ENCODE peak calls at places on chromosomes 5 and 9, in four cellular contexts. One of them, this sample, is unnamed.

GRCh38 chr9:93300175-93300572 is 116.2 kb downstream of the WNK2 start:
- DNase-seq in H9: no peak
- DNase-seq in putamen: no peak
- DNase-seq in HFFc6: no peak
- DNase-seq in this sample: no peak

GRCh38 chr9:137113385-137114159 is 961 bp downstream of the DPP7 start:
- DNase-seq in putamen: no peak
- DNase-seq in HFFc6: no peak
- DNase-seq in H9: no peak
- DNase-seq in this sample: peak; percentile 66

GRCh38 chr5:113683211-113683610 is 169.7 kb downstream of the YTHDC2 start:
- DNase-seq in putamen: no peak
- DNase-seq in H9: no peak
- DNase-seq in HFFc6: no peak
- DNase-seq in this sample: no peak

GRCh38 chr5:10876345-10876744 is 115.3 kb upstream of the DAP start:
- DNase-seq in H9: no peak
- DNase-seq in HFFc6: no peak
- DNase-seq in putamen: no peak
- DNase-seq in this sample: no peak

GRCh38 chr9:75889977-75890540 is 414 bp upstream of the PCSK5 start:
- DNase-seq in HFFc6: peak; percentile 41
- DNase-seq in H9: no peak
- DNase-seq in putamen: peak; percentile 50
- DNase-seq in this sample: no peak

GRCh38 chr5:163473613-163474243 is 13.3 kb downstream of the HMMR start:
- DNase-seq in H9: no peak
- DNase-seq in putamen: no peak
- DNase-seq in HFFc6: no peak
- DNase-seq in this sample: no peak

GRCh38 chr5:164362835-164363234 is 857.4 kb downstream of the MAT2B start:
- DNase-seq in HFFc6: no peak
- DNase-seq in putamen: no peak
- DNase-seq in H9: no peak
- DNase-seq in this sample: no peak

GRCh38 chr5:120388016-120388781 is 75.9 kb upstream of the PRR16 start:
- DNase-seq in H9: no peak
- DNase-seq in putamen: no peak
- DNase-seq in HFFc6: peak; percentile 94
- DNase-seq in this sample: no peak

GRCh38 chr5:67037171-67037570 is 159.4 kb downstream of the CD180 start:
- DNase-seq in H9: no peak
- DNase-seq in HFFc6: no peak
- DNase-seq in putamen: no peak
- DNase-seq in this sample: no peak

GRCh38 chr5:35859101-35859661 is 2.5 kb downstream of the IL7R start:
- DNase-seq in putamen: peak; percentile 16
- DNase-seq in HFFc6: peak; percentile 36
- DNase-seq in H9: no peak
- DNase-seq in this sample: no peak

GRCh38 chr9:34744295-34745221 is 34.6 kb upstream of the CCL21 start:
- DNase-seq in H9: no peak
- DNase-seq in putamen: no peak
- DNase-seq in HFFc6: peak; percentile 26
- DNase-seq in this sample: no peak

GRCh38 chr9:2023532-2023931 is 8.4 kb downstream of the SMARCA2 start:
- DNase-seq in H9: no peak
- DNase-seq in HFFc6: no peak
- DNase-seq in putamen: no peak
- DNase-seq in this sample: no peak

GRCh38 chr9:26723486-26723885 is 169.1 kb downstream of the CAAP1 start:
- DNase-seq in putamen: peak; percentile 3
- DNase-seq in H9: peak; percentile 95
- DNase-seq in HFFc6: peak; percentile 12
- DNase-seq in this sample: peak; percentile 89

GRCh38 chr5:10579537-10580521 is 16.0 kb downstream of the ANKRD33B start:
- DNase-seq in putamen: no peak
- DNase-seq in H9: no peak
- DNase-seq in HFFc6: no peak
- DNase-seq in this sample: no peak

GRCh38 chr5:6632324-6632930 is 417 bp downstream of the NSUN2 start:
- DNase-seq in putamen: peak; percentile 3
- DNase-seq in H9: no peak
- DNase-seq in HFFc6: peak; percentile 17
- DNase-seq in this sample: no peak

GRCh38 chr5:158135682-158136176 is 276.8 kb upstream of the CLINT1 start:
- DNase-seq in putamen: no peak
- DNase-seq in H9: peak; percentile 82
- DNase-seq in HFFc6: no peak
- DNase-seq in this sample: peak; percentile 60

GRCh38 chr5:67699560-67699959 is 503.0 kb upstream of the CD180 start:
- DNase-seq in putamen: no peak
- DNase-seq in HFFc6: no peak
- DNase-seq in H9: no peak
- DNase-seq in this sample: no peak

GRCh38 chr9:105244996-105245719 is 707 bp downstream of the SLC44A1 start:
- DNase-seq in H9: peak; percentile 90
- DNase-seq in putamen: no peak
- DNase-seq in HFFc6: peak; percentile 18
- DNase-seq in this sample: peak; percentile 70

GRCh38 chr9:113446323-113446740 is 17.2 kb upstream of the RGS3 start:
- DNase-seq in HFFc6: peak; percentile 44
- DNase-seq in H9: no peak
- DNase-seq in putamen: peak; percentile 48
- DNase-seq in this sample: no peak

GRCh38 chr9:128001411-128002298 is 20.9 kb upstream of the EEIG1 start:
- DNase-seq in putamen: no peak
- DNase-seq in HFFc6: peak; percentile 92
- DNase-seq in H9: peak; percentile 76
- DNase-seq in this sample: no peak

GRCh38 chr5:112511920-112512319 is 92.8 kb upstream of the EPB41L4A start:
- DNase-seq in H9: no peak
- DNase-seq in HFFc6: no peak
- DNase-seq in putamen: no peak
- DNase-seq in this sample: no peak

GRCh38 chr9:137319976-137320551 is 18.0 kb upstream of the NRARP start:
- DNase-seq in H9: peak; percentile 26
- DNase-seq in HFFc6: no peak
- DNase-seq in putamen: no peak
- DNase-seq in this sample: no peak

GRCh38 chr9:35116898-35117551 is 1.4 kb upstream of the ATOSB start:
- DNase-seq in H9: peak; percentile 93
- DNase-seq in HFFc6: peak; percentile 92
- DNase-seq in putamen: peak; percentile 93
- DNase-seq in this sample: peak; percentile 83

GRCh38 chr5:154196955-154197652 is 6.6 kb downstream of the GALNT10 start:
- DNase-seq in HFFc6: peak; percentile 38
- DNase-seq in putamen: peak; percentile 36
- DNase-seq in H9: no peak
- DNase-seq in this sample: no peak

GRCh38 chr9:4497855-4498254 is 7.6 kb downstream of the SLC1A1 start:
- DNase-seq in HFFc6: peak; percentile 63
- DNase-seq in putamen: no peak
- DNase-seq in H9: no peak
- DNase-seq in this sample: no peak

GRCh38 chr5:179887095-179887494 is 20.6 kb downstream of the TBC1D9B start:
- DNase-seq in H9: no peak
- DNase-seq in HFFc6: no peak
- DNase-seq in putamen: no peak
- DNase-seq in this sample: no peak

GRCh38 chr5:68433921-68434879 is 218.6 kb downstream of the PIK3R1 start:
- DNase-seq in HFFc6: peak; percentile 98
- DNase-seq in H9: peak; percentile 37
- DNase-seq in putamen: peak; percentile 60
- DNase-seq in this sample: no peak

GRCh38 chr5:132856011-132856410 is 10.3 kb downstream of the GDF9 start:
- DNase-seq in putamen: no peak
- DNase-seq in H9: no peak
- DNase-seq in HFFc6: no peak
- DNase-seq in this sample: peak; percentile 17

GRCh38 chr5:159700016-159700415 is 216.3 kb upstream of the ADRA1B start:
- DNase-seq in H9: no peak
- DNase-seq in putamen: no peak
- DNase-seq in HFFc6: no peak
- DNase-seq in this sample: no peak

GRCh38 chr9:93574091-93574899 is 2.1 kb upstream of the PHF2 start:
- DNase-seq in HFFc6: no peak
- DNase-seq in putamen: no peak
- DNase-seq in H9: no peak
- DNase-seq in this sample: no peak

GRCh38 chr5:61625682-61626620 is 293.9 kb downstream of the ZSWIM6 start:
- DNase-seq in H9: peak; percentile 79
- DNase-seq in putamen: peak; percentile 88
- DNase-seq in HFFc6: no peak
- DNase-seq in this sample: peak; percentile 83

GRCh38 chr5:138179277-138179857 is 455 bp downstream of the KIF20A start:
- DNase-seq in HFFc6: no peak
- DNase-seq in putamen: no peak
- DNase-seq in H9: peak; percentile 27
- DNase-seq in this sample: no peak

GRCh38 chr5:34717426-34718327 is 61.5 kb downstream of the RAI14 start:
- DNase-seq in H9: peak; percentile 82
- DNase-seq in putamen: no peak
- DNase-seq in HFFc6: peak; percentile 97
- DNase-seq in this sample: peak; percentile 63

GRCh38 chr5:134345996-134346395 is 21.0 kb downstream of the CDKL3 start:
- DNase-seq in HFFc6: no peak
- DNase-seq in H9: peak; percentile 48
- DNase-seq in putamen: no peak
- DNase-seq in this sample: no peak

GRCh38 chr9:116282598-116282997 is 129.0 kb downstream of the PAPPA start:
- DNase-seq in H9: no peak
- DNase-seq in putamen: no peak
- DNase-seq in HFFc6: no peak
- DNase-seq in this sample: no peak

GRCh38 chr9:36056896-36057295 is 20.2 kb downstream of the RECK start:
- DNase-seq in HFFc6: no peak
- DNase-seq in H9: no peak
- DNase-seq in putamen: no peak
- DNase-seq in this sample: no peak

GRCh38 chr5:92758552-92758951 is 822.5 kb downstream of the NR2F1-AS1 start:
- DNase-seq in putamen: no peak
- DNase-seq in H9: no peak
- DNase-seq in HFFc6: peak; percentile 59
- DNase-seq in this sample: no peak

GRCh38 chr9:124206391-124206790 is 51.4 kb upstream of the NEK6 start:
- DNase-seq in H9: no peak
- DNase-seq in putamen: no peak
- DNase-seq in HFFc6: no peak
- DNase-seq in this sample: no peak

This sample was measured in H1.